ENCODE peak calls at places on chromosomes 7 and 10, in four cellular contexts. G, R, P and I are unnamed samples.

GRCh38 chr7:138958026-138958956 is 22.9 kb downstream of the KIAA1549 start:
- DNase-seq in G (no peak), P (peak), R (no peak), I (no peak)

GRCh38 chr10:130480491-130480890 is 344.3 kb downstream of the GLRX3 start:
- DNase-seq in R (no peak), G (no peak), P (no peak), I (no peak)

GRCh38 chr7:155665957-155666287 is 21.5 kb downstream of the RBM33 start:
- DNase-seq in R (no peak), P (peak), G (peak), I (peak)

GRCh38 chr7:1920266-1920681 is 250.2 kb downstream of the ELFN1 start:
- DNase-seq in G (no peak), P (no peak), R (no peak), I (no peak)

GRCh38 chr7:79149831-79150230 is 303.6 kb downstream of the MAGI2 start:
- DNase-seq in R (no peak), P (no peak), G (no peak), I (no peak)

GRCh38 chr10:10807106-10807505 is 210.6 kb upstream of the CELF2 start:
- DNase-seq in G (no peak), R (no peak), P (no peak), I (no peak)

GRCh38 chr7:134948246-134948645 is 38.1 kb upstream of the AGBL3 start:
- DNase-seq in R (no peak), P (peak), G (no peak), I (no peak)

GRCh38 chr7:114107522-114107921 is 188.7 kb upstream of the PPP1R3A start:
- DNase-seq in G (no peak), R (no peak), P (no peak), I (no peak)

GRCh38 chr10:14396441-14397048 is 65.8 kb upstream of the FRMD4A start:
- DNase-seq in R (no peak), G (peak), P (no peak), I (no peak)

GRCh38 chr10:43595739-43596298 is 10.4 kb upstream of the ZNF485 start:
- DNase-seq in P (no peak), G (no peak), R (peak), I (no peak)

GRCh38 chr7:135683609-135684008 is 21.3 kb downstream of the STMP1 start:
- DNase-seq in G (no peak), R (no peak), P (no peak), I (no peak)

GRCh38 chr7:121385800-121386179 is 10.3 kb downstream of the FAM3C start:
- DNase-seq in P (peak), G (no peak), R (peak), I (no peak)

GRCh38 chr10:42943025-42943818 is 133.6 kb upstream of the RET start:
- DNase-seq in R (no peak), G (no peak), P (no peak), I (no peak)

GRCh38 chr10:3057946-3058345 is 9.4 kb upstream of the PFKP start:
- DNase-seq in R (no peak), P (no peak), G (no peak), I (no peak)

GRCh38 chr10:132729810-132730565 is 56.0 kb downstream of the NKX6-2 start:
- DNase-seq in R (no peak), P (no peak), G (no peak), I (no peak)

GRCh38 chr10:100534726-100535125 is 1.0 kb upstream of the HIF1AN start:
- DNase-seq in R (no peak), P (no peak), G (no peak), I (no peak)

GRCh38 chr10:80454526-80455460 is 683 bp downstream of the TSPAN14 start:
- DNase-seq in G (peak), R (no peak), P (no peak), I (no peak)

GRCh38 chr7:10802526-10802925 is 171.1 kb upstream of the PHF14 start:
- DNase-seq in P (peak), G (no peak), R (no peak), I (no peak)

GRCh38 chr7:16915405-16915804 is 33.6 kb upstream of the AGR3 start:
- DNase-seq in G (no peak), R (no peak), P (peak), I (no peak)

GRCh38 chr7:155377837-155378579 is 79.9 kb upstream of the EN2 start:
- DNase-seq in G (no peak), R (no peak), P (peak), I (no peak)

GRCh38 chr10:30911303-30911863 is 120.3 kb downstream of the ZNF438 start:
- DNase-seq in P (no peak), G (no peak), R (no peak), I (no peak)

GRCh38 chr10:23351914-23352313 is 7.3 kb upstream of the C10orf67 start:
- DNase-seq in P (peak), G (no peak), R (no peak), I (no peak)

GRCh38 chr7:131521651-131522163 is 34.7 kb downstream of the PODXL start:
- DNase-seq in G (no peak), P (no peak), R (no peak), I (no peak)

GRCh38 chr7:152674860-152675760 is 831 bp downstream of the XRCC2 start:
- DNase-seq in G (peak), R (no peak), P (peak), I (peak)

GRCh38 chr7:24968165-24968564 is 11.8 kb downstream of the OSBPL3 start:
- DNase-seq in P (no peak), R (no peak), G (no peak), I (no peak)

GRCh38 chr7:4202954-4203353 is 479.1 kb upstream of the FOXK1 start:
- DNase-seq in G (no peak), R (no peak), P (no peak), I (no peak)

GRCh38 chr10:119652361-119652760 is 1.2 kb downstream of the BAG3 start:
- DNase-seq in P (peak), G (peak), R (no peak), I (peak)

GRCh38 chr7:47578581-47579270 is 3.2 kb downstream of the TNS3 start:
- DNase-seq in R (no peak), P (peak), G (no peak), I (no peak)

GRCh38 chr7:2621061-2621828 is 10.5 kb upstream of the TTYH3 start:
- DNase-seq in G (peak), R (no peak), P (peak), I (no peak)

GRCh38 chr10:25363638-25364037 is 188.8 kb downstream of the GPR158 start:
- DNase-seq in G (no peak), P (no peak), R (no peak), I (no peak)

GRCh38 chr7:150337179-150337578 is 4.2 kb downstream of the RARRES2 start:
- DNase-seq in G (no peak), P (no peak), R (no peak), I (no peak)

GRCh38 chr10:2097937-2098336 is 360.6 kb upstream of the ADARB2 start:
- DNase-seq in R (no peak), P (no peak), G (no peak), I (no peak)

GRCh38 chr10:12135631-12136030 is 6.2 kb downstream of the SEC61A2 start:
- DNase-seq in R (no peak), P (peak), G (no peak), I (no peak)

GRCh38 chr10:124347956-124348355 is 70.8 kb downstream of the OAT start:
- DNase-seq in P (no peak), R (no peak), G (no peak), I (no peak)
- TF ChIP-seq ELK1 in P (no peak), R (no peak), G (no peak), I (no peak)

DNA sequence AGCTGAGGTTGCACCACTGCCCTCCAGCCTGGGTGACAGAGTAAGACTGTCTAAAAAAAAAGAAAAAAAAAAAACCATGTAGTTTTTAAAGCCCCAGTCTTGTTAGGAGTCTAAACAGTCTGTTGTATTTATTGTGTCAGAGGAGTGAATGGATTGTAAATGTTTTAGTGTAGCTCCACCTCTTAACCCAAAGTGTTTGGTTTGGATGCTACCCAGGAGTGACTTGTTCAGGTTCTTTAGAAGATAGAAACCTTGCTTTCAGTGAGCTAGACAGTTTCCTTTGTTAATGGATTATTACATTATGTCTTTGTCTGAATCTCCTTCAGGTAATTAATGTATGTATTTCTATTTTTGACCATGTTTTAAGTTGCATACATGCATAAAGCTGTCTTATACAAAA is 97.6 kb downstream of the TAF3 start:
- DNase-seq in G (no peak), P (peak), R (no peak), I (no peak)
- H3K4me2 ChIP-seq in G (no peak), P (no peak), R (no peak), I (no peak)

GRCh38 chr7:54705436-54705835 is 53.6 kb downstream of the SEC61G start:
- DNase-seq in P (peak), G (no peak), R (peak), I (peak)
- TF ChIP-seq ELK1 in P (no peak), G (no peak), R (no peak), I (no peak)

GRCh38 chr7:28529755-28530154 is 117.4 kb downstream of the CREB5 start:
- DNase-seq in P (no peak), G (no peak), R (no peak), I (no peak)

GRCh38 chr7:28530175-28531142 is 118.1 kb downstream of the CREB5 start:
- DNase-seq in R (no peak), P (peak), G (no peak), I (no peak)

GRCh38 chr7:28536259-28536658 is 123.9 kb downstream of the CREB5 start:
- DNase-seq in R (no peak), G (no peak), P (peak), I (no peak)

GRCh38 chr7:28533267-28533666 is 120.9 kb downstream of the CREB5 start:
- DNase-seq in G (no peak), R (no peak), P (no peak), I (no peak)

DNA sequence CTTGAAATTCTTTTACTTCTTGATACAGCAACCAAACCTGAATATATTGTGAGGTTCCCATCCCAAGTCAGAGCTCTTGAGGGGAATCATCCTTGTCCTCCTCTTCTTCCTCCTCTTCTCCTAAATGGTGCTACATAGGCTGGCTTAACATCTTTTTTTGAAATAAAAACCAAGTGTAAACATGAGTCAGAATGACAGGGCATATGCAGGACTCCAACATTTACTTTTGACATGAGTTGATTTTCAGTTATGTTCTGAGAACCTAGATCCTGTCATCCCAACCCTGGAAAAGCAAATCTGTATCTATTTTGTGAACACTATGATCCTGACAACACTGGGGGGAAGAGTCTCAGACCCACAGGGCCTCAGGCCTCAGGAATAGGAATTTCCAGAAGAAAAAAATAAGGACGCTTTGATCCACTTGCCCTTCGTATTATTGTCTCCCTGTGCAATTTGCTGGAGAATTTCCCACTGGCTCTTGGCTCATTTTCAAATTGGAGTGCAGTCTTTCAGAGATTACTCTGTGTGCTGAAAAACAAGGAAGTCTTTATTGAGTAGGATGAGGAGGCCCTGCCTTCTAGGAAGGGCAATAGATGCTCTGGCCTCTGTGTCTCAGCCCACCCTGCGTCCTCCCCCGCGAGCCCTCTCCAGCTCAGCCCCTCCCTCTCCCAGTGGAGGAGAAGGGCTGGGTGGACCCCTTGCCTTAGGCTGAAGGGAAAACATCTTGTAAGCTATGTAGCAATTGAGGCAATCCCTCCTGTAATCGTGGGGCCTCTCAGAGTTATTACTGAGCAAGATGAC is 121.6 kb downstream of the CREB5 start:
- DNase-seq in G (no peak), R (no peak), P (peak), I (no peak)
- H3K4me2 ChIP-seq in G (no peak), R (no peak), P (peak), I (peak)